ENCODE peak calls at places on chromosomes 12 and 14, in four cellular contexts. One of them, this sample, is unnamed. For H3K36me3, the result is how much of the 10 kb centered on the place peaks cover.

GRCh38 chr12:96472384-96472783 is 17.0 kb upstream of the CFAP54 start:
- DNase-seq in Peyer's patch: no peak
- DNase-seq in thyroid gland: no peak
- DNase-seq in ovary: no peak
- DNase-seq in this sample: no peak

GRCh38 chr14:57389646-57390036 is 745 bp upstream of the NAA30 start:
- DNase-seq in Peyer's patch: no peak
- DNase-seq in thyroid gland: no peak
- DNase-seq in ovary: peak
- DNase-seq in this sample: peak

GRCh38 chr12:53290661-53291060 is 4.7 kb upstream of the PFDN5 start:
- DNase-seq in Peyer's patch: no peak
- DNase-seq in thyroid gland: no peak
- DNase-seq in ovary: no peak
- DNase-seq in this sample: no peak

GRCh38 chr12:121955258-121956040 is 37.1 kb downstream of the CFAP251 start:
- DNase-seq in Peyer's patch: no peak
- DNase-seq in thyroid gland: no peak
- DNase-seq in ovary: no peak
- DNase-seq in this sample: no peak

GRCh38 chr12:43069768-43070221 is 480.2 kb upstream of the PRICKLE1 start:
- DNase-seq in Peyer's patch: no peak
- DNase-seq in thyroid gland: peak
- DNase-seq in ovary: no peak
- DNase-seq in this sample: no peak

GRCh38 chr12:25364529-25365339 is 114.0 kb upstream of the KRAS start:
- DNase-seq in Peyer's patch: no peak
- DNase-seq in thyroid gland: no peak
- DNase-seq in ovary: no peak
- DNase-seq in this sample: no peak

GRCh38 chr14:51294951-51295350 is 54.9 kb downstream of the TMX1 start:
- DNase-seq in Peyer's patch: no peak
- DNase-seq in thyroid gland: no peak
- DNase-seq in ovary: no peak
- DNase-seq in this sample: no peak

GRCh38 chr12:11836282-11836963 is 186.9 kb downstream of the ETV6 start:
- DNase-seq in Peyer's patch: no peak
- DNase-seq in thyroid gland: no peak
- DNase-seq in ovary: no peak
- DNase-seq in this sample: no peak

GRCh38 chr12:55727643-55728184 is 1.1 kb downstream of the CD63 start:
- DNase-seq in Peyer's patch: no peak
- DNase-seq in thyroid gland: peak
- DNase-seq in ovary: peak
- DNase-seq in this sample: peak

GRCh38 chr12:117151195-117152031 is 38.9 kb downstream of the FBXO21 start:
- DNase-seq in Peyer's patch: no peak
- DNase-seq in thyroid gland: peak
- DNase-seq in ovary: peak
- DNase-seq in this sample: peak

GRCh38 chr12:119328111-119328510 is 6.4 kb upstream of the CCDC60 start:
- DNase-seq in Peyer's patch: no peak
- DNase-seq in thyroid gland: no peak
- DNase-seq in ovary: no peak
- DNase-seq in this sample: no peak

GRCh38 chr12:132621657-132622435 is 3.3 kb downstream of the P2RX2 start:
- DNase-seq in Peyer's patch: no peak
- DNase-seq in thyroid gland: no peak
- DNase-seq in ovary: peak
- DNase-seq in this sample: no peak

GRCh38 chr12:16121953-16122352 is 155.5 kb downstream of the SLC15A5 start:
- DNase-seq in Peyer's patch: no peak
- DNase-seq in thyroid gland: no peak
- DNase-seq in ovary: no peak
- DNase-seq in this sample: no peak

GRCh38 chr14:73491256-73491976 is 683 bp downstream of the RIOX1 start:
- DNase-seq in Peyer's patch: peak
- DNase-seq in thyroid gland: peak
- DNase-seq in ovary: peak
- DNase-seq in this sample: peak

GRCh38 chr12:82981150-82981549 is 294.4 kb downstream of the TMTC2 start:
- DNase-seq in Peyer's patch: no peak
- DNase-seq in thyroid gland: no peak
- DNase-seq in ovary: no peak
- DNase-seq in this sample: no peak

GRCh38 chr12:102960766-102961487 is 3.5 kb downstream of the ASCL1 start:
- DNase-seq in Peyer's patch: no peak
- DNase-seq in thyroid gland: no peak
- DNase-seq in ovary: no peak
- DNase-seq in this sample: no peak

GRCh38 chr12:68761901-68762630 is 16.1 kb downstream of the SLC35E3 start:
- DNase-seq in Peyer's patch: no peak
- DNase-seq in thyroid gland: no peak
- DNase-seq in ovary: no peak
- DNase-seq in this sample: no peak

GRCh38 chr12:110862331-110862730 is 15.5 kb downstream of the CCDC63 start:
- DNase-seq in Peyer's patch: no peak
- DNase-seq in thyroid gland: no peak
- DNase-seq in ovary: no peak
- DNase-seq in this sample: no peak

DNA sequence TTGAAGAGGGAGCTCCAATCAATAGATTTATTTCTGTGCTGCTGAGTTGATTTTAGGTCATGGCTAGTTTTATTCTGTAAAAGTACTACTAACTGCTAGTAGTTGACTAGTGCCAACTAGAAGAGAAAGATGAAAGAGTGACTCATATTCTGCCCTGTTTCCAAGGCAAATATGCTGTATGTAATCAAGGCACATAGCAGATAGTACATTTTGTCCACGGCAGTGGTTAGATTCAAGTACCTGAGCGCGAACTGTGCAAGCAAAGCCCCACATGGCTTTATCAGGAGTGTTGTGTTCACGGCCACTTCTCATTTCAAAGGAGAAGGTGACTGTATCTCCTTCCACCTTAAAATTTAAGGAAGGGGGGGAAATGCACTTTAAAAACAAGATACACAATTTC is 126.8 kb downstream of the TRAFD1 start:
- DNase-seq in Peyer's patch: no peak
- DNase-seq in thyroid gland: no peak
- DNase-seq in ovary: no peak
- DNase-seq in this sample: peak
- H3K36me3 ChIP-seq in Peyer's patch: half or more
- H3K36me3 ChIP-seq in thyroid gland: under half
- H3K36me3 ChIP-seq in ovary: under half
- H3K36me3 ChIP-seq in this sample: under half

GRCh38 chr12:5941907-5942306 is 3.2 kb downstream of the ANO2 start:
- DNase-seq in Peyer's patch: no peak
- DNase-seq in thyroid gland: no peak
- DNase-seq in ovary: no peak
- DNase-seq in this sample: no peak
- TF ChIP-seq CTCF in Peyer's patch: no peak
- TF ChIP-seq CTCF in thyroid gland: no peak
- TF ChIP-seq CTCF in ovary: no peak
- TF ChIP-seq CTCF in this sample: no peak

GRCh38 chr14:54877703-54878021 is 25.0 kb downstream of the GCH1 start:
- DNase-seq in Peyer's patch: no peak
- DNase-seq in thyroid gland: no peak
- DNase-seq in ovary: no peak
- DNase-seq in this sample: no peak

GRCh38 chr14:54881235-54881760 is 21.3 kb downstream of the GCH1 start:
- DNase-seq in Peyer's patch: no peak
- DNase-seq in thyroid gland: no peak
- DNase-seq in ovary: no peak
- DNase-seq in this sample: peak

GRCh38 chr14:54877015-54877702 is 25.5 kb downstream of the GCH1 start:
- DNase-seq in Peyer's patch: no peak
- DNase-seq in thyroid gland: no peak
- DNase-seq in ovary: no peak
- DNase-seq in this sample: no peak

GRCh38 chr14:54882521-54882920 is 20.1 kb downstream of the GCH1 start:
- DNase-seq in Peyer's patch: no peak
- DNase-seq in thyroid gland: no peak
- DNase-seq in ovary: no peak
- DNase-seq in this sample: no peak

DNA sequence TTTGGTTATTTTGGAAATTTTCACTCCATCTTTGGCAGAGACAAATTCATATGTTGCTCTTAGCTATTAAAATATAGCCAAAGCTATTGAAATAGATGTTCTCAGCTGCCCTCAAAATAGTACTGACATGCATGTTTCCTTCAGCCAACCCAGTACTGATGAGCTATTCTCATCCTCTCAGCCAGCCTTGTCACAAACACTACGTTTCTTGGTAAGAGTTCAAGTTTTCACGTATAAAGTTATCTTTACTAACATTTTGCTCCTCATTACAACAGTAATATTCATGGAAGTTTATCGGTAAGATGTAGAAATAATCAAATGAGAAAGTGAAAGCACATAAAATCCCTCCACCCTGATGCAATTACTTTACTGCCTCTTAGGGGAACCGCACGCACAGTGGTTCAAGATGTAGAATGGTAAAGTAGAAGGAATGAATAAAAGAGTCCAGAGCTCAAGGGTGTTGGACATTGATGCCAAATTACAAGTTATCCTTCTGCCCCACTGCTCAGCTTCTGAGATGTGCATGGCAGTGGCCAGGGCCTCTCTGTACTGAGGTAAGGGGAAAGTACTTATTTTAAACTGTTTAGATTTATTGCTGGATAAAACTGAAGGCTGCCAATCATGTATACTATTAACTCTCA is 20.7 kb downstream of the GCH1 start:
- DNase-seq in Peyer's patch: no peak
- DNase-seq in thyroid gland: no peak
- DNase-seq in ovary: no peak
- DNase-seq in this sample: no peak
- TF ChIP-seq POLR2A in Peyer's patch: no peak
- TF ChIP-seq POLR2A in thyroid gland: no peak
- TF ChIP-seq POLR2A in ovary: no peak
- TF ChIP-seq POLR2A in this sample: no peak

DNA sequence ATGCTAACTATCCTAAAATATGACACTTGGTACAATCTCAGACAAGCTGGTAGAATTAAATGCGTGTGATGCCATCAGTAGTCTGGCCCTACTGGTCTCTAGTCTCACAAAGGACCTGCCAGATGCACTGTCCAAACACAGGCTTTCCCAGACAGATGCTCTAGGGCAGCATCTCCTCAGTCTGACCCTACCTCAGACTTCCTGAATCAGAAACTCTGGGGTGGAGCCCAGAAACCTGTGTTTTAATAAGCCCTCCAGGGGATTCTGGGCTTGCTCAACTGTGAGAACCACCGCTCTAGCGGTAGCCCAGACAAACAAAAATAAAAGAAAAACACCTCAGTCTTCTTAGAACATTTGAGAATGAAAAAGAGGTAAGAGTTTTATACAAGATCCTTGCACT is 48.0 kb downstream of the BDKRB1 start:
- DNase-seq in Peyer's patch: no peak
- DNase-seq in thyroid gland: no peak
- DNase-seq in ovary: no peak
- DNase-seq in this sample: no peak
- H3K36me3 ChIP-seq in Peyer's patch: half or more
- H3K36me3 ChIP-seq in thyroid gland: under half
- H3K36me3 ChIP-seq in ovary: under half
- H3K36me3 ChIP-seq in this sample: under half

DNA sequence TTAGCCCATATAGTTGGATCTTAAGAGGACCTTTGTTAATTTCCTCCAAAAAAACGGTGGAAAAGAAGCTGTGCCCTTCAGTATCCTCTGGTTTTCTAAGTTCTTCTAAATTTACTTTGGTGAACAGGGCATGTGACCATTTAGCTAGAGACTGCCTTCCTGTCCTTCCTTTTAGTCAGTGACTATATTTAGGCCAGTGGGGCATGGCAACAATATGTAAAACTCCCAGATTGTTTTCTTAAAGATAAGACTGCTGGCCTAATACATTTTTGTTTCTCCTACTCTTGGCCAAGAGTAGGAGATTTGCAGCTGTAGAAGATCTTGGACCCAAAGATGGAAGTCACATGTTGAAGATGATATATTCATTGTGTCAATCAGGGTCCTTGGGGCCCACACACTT is 325.1 kb upstream of the DCN start:
- DNase-seq in Peyer's patch: no peak
- DNase-seq in thyroid gland: no peak
- DNase-seq in ovary: no peak
- DNase-seq in this sample: no peak
- TF ChIP-seq CTCF in Peyer's patch: no peak
- TF ChIP-seq CTCF in thyroid gland: no peak
- TF ChIP-seq CTCF in ovary: no peak
- TF ChIP-seq CTCF in this sample: no peak

GRCh38 chr14:88476375-88476774 is 78.4 kb downstream of the PTPN21 start:
- DNase-seq in Peyer's patch: no peak
- DNase-seq in thyroid gland: no peak
- DNase-seq in ovary: no peak
- DNase-seq in this sample: no peak
- TF ChIP-seq POLR2A in Peyer's patch: no peak
- TF ChIP-seq POLR2A in thyroid gland: no peak
- TF ChIP-seq POLR2A in ovary: no peak
- TF ChIP-seq POLR2A in this sample: no peak